ENCODE peak calls at places on chromosome X, in ten cellular contexts. F, Z, G, O, Q, A, T, L, N and K are unnamed samples.

GRCh38 chrX:139559383-139560042 is 29.0 kb downstream of the F9 start:
- DNase-seq in F (peak; percentile 20), Z (peak; percentile 36), G (no peak), O (no peak), Q (peak; percentile 6), A (peak; percentile 36), T (peak; percentile 30), L (no peak), N (no peak), K (peak; percentile 10)

GRCh38 chrX:38985375-38985774 is 184.1 kb downstream of the MID1IP1 start:
- DNase-seq in F (peak; percentile 13), Z (no peak), G (no peak), O (no peak), Q (peak; percentile 22), A (no peak), T (no peak), L (no peak), N (no peak), K (no peak)

GRCh38 chrX:73851014-73852009 is 288.3 kb downstream of the CHIC1 start:
- DNase-seq in F (peak; percentile 70), Z (peak; percentile 87), G (no peak), O (no peak), Q (peak; percentile 34), A (no peak), T (peak; percentile 90), L (peak; percentile 96), N (no peak), K (peak; percentile 90)

GRCh38 chrX:16822723-16823122 is 36.5 kb downstream of the TXLNG start:
- DNase-seq in F (no peak), Z (no peak), G (no peak), O (no peak), Q (no peak), A (no peak), T (no peak), L (no peak), N (no peak), K (no peak)

GRCh38 chrX:49915352-49916222 is 6.8 kb upstream of the CLCN5 start:
- DNase-seq in F (peak; percentile 44), Z (peak; percentile 50), G (no peak), O (no peak), Q (peak; percentile 47), A (peak; percentile 33), T (no peak), L (no peak), N (no peak), K (peak; percentile 33)

GRCh38 chrX:110322603-110323002 is 4.7 kb upstream of the AMMECR1 start:
- DNase-seq in F (no peak), Z (no peak), G (no peak), O (no peak), Q (no peak), A (no peak), T (no peak), L (no peak), N (no peak), K (no peak)

GRCh38 chrX:97616883-97617510 is 733.3 kb downstream of the RPA4 start:
- DNase-seq in F (no peak), Z (no peak), G (no peak), O (no peak), Q (no peak), A (peak; percentile 3), T (peak; percentile 26), L (no peak), N (no peak), K (no peak)

GRCh38 chrX:10512258-10512657 is 108.1 kb downstream of the MID1 start:
- DNase-seq in F (peak; percentile 17), Z (no peak), G (no peak), O (no peak), Q (no peak), A (no peak), T (no peak), L (no peak), N (no peak), K (no peak)

GRCh38 chrX:147914609-147915008 is 2.9 kb downstream of the FMR1 start:
- DNase-seq in F (no peak), Z (no peak), G (no peak), O (no peak), Q (no peak), A (no peak), T (no peak), L (no peak), N (no peak), K (no peak)

GRCh38 chrX:147911192-147912022 is at the start of gene FMR1:
- DNase-seq in F (peak; percentile 95), Z (peak; percentile 95), G (peak; percentile 94), O (peak; percentile 97), Q (peak; percentile 98), A (peak; percentile 84), T (peak; percentile 60), L (peak; percentile 97), N (peak; percentile 85), K (peak; percentile 95)

GRCh38 chrX:147910607-147911006 is 1.1 kb upstream of the FMR1 start:
- DNase-seq in F (no peak), Z (no peak), G (no peak), O (no peak), Q (no peak), A (no peak), T (no peak), L (no peak), N (no peak), K (no peak)

GRCh38 chrX:147913570-147913969 is 1.9 kb downstream of the FMR1 start:
- DNase-seq in F (no peak), Z (no peak), G (no peak), O (no peak), Q (no peak), A (no peak), T (no peak), L (no peak), N (no peak), K (no peak)

GRCh38 chrX:147912093-147912801 is 528 bp downstream of the FMR1 start:
- DNase-seq in F (peak; percentile 44), Z (peak; percentile 29), G (no peak), O (peak; percentile 83), Q (peak; percentile 15), A (no peak), T (no peak), L (peak; percentile 66), N (peak; percentile 50), K (peak; percentile 24)
- TF ChIP-seq POLR2AphosphoS5 in F (no peak), Z (no peak), G (no peak), O (no peak), Q (no peak), A (no peak), T (no peak), L (no peak), N (peak; percentile 55), K (no peak)

GRCh38 chrX:69060631-69061408 is 104.4 kb downstream of the PJA1 start:
- DNase-seq in F (no peak), Z (peak; percentile 54), G (no peak), O (no peak), Q (no peak), A (peak; percentile 21), T (no peak), L (no peak), N (peak; percentile 45), K (peak; percentile 46)
- TF ChIP-seq CTCF in F (peak; percentile 36), Z (peak; percentile 50), G (no peak), O (peak; percentile 20), Q (no peak), A (peak; percentile 63), T (no peak), L (no peak), N (peak; percentile 16), K (peak; percentile 27)

DNA sequence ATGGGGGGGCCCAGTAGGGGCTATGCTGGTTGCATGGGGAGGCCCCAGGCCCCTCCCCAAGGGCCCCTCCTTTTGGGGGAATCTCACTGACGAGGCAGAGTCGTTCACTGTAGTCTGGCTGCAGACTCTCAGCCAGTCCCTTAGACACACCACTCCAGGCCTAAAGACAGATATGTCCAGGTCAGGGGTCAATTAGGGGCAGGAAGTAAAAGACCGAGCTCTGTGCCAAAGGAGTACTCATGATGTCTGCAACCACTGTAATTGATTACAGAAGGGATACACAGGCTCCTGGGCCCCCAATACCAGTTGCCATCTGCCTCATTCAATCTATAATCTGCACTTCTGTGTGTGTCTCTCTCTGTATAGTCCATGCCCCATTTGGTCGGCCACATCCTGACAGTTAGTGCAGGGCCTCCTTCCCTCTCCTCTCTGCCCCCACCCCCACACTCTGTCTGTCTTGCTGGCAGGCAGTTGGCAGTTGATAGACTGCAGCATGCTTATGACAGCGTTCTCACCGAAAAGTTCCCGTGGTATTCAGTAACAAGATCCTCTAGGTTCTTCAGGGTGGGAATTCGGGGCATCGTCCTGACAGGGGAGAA is 1.3 kb upstream of the CXorf65 start:
- DNase-seq in F (no peak), Z (no peak), G (no peak), O (no peak), Q (no peak), A (no peak), T (no peak), L (no peak), N (no peak), K (no peak)
- TF ChIP-seq EP300 in F (no peak), Z (no peak), G (no peak), O (no peak), Q (no peak), A (no peak), T (no peak), L (no peak), N (no peak), K (no peak)

GRCh38 chrX:136163694-136164093 is 16.4 kb downstream of the FHL1 start:
- DNase-seq in F (no peak), Z (no peak), G (no peak), O (no peak), Q (no peak), A (no peak), T (no peak), L (no peak), N (no peak), K (no peak)

GRCh38 chrX:136159615-136160025 is 12.3 kb downstream of the FHL1 start:
- DNase-seq in F (no peak), Z (no peak), G (no peak), O (no peak), Q (no peak), A (no peak), T (no peak), L (peak; percentile 70), N (no peak), K (no peak)

GRCh38 chrX:136166221-136166855 is 19.0 kb downstream of the FHL1 start:
- DNase-seq in F (no peak), Z (no peak), G (no peak), O (no peak), Q (no peak), A (no peak), T (no peak), L (peak; percentile 69), N (no peak), K (no peak)

GRCh38 chrX:136158685-136159084 is 11.4 kb downstream of the FHL1 start:
- DNase-seq in F (no peak), Z (no peak), G (no peak), O (no peak), Q (no peak), A (no peak), T (no peak), L (no peak), N (no peak), K (no peak)

DNA sequence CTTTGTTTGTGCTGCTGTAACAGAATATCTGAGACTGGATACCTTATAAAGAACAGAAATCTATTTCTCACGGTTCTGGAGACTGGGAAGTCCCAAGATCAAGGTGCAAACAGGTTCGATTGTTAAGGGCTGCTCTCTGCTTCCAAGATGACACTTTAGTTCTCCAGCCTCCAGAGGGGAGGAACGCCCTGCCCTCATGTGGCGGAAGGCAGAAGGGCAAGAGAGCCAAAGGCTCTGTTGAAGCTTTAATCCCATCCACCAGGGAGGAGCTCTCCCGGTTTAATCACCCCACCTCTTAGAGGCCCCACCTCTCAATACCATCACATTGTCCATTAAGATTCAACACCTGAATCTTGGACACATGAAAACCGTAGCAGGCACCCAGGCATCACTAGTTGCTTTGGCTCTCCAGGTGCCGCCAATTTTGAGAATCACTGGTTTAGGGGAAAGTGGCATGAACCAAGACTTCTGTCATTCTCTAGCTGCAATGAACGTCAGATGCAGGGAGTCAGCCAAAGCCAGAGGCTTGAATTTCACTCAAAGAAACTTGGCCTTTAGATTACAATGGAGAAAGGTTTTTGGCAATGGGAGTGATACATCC is 15.6 kb downstream of the FHL1 start:
- DNase-seq in F (peak; percentile 43), Z (peak; percentile 50), G (no peak), O (no peak), Q (peak; percentile 53), A (peak; percentile 13), T (no peak), L (peak; percentile 83), N (peak; percentile 71), K (peak; percentile 66)
- TF ChIP-seq POLR2AphosphoS5 in F (no peak), Z (no peak), G (no peak), O (no peak), Q (no peak), A (no peak), T (no peak), L (no peak), N (no peak), K (no peak)